ENCODE peak calls at places on chromosomes 13 and 19, in six cellular contexts. R is H1, P is SK-N-SH, E is K562, S is GM12878, J is HepG2. I is an unnamed sample.

GRCh38 chr19:7905298-7905697 is 1.6 kb downstream of the MAP2K7 start:
- DNase-seq in R (no peak), P (no peak), E (no peak), S (no peak), J (no peak), I (no peak)

GRCh38 chr19:42352216-42352892 is 26.9 kb downstream of the MEGF8 start:
- DNase-seq in R (no peak), P (peak; percentile 58), E (no peak), S (no peak), J (no peak), I (no peak)

GRCh38 chr13:110249326-110249725 is 57.6 kb downstream of the COL4A1 start:
- DNase-seq in R (no peak), P (no peak), E (no peak), S (no peak), J (no peak), I (no peak)

GRCh38 chr13:48086272-48086671 is 8.6 kb downstream of the MED4 start:
- DNase-seq in R (no peak), P (no peak), E (no peak), S (no peak), J (no peak), I (no peak)

GRCh38 chr19:5686647-5687359 is 3.3 kb upstream of the RPL36 start:
- DNase-seq in R (peak; percentile 100), P (peak; percentile 99), E (peak; percentile 95), S (peak; percentile 73), J (peak; percentile 87), I (peak; percentile 88)

GRCh38 chr19:28428644-28429348 is 784.2 kb downstream of the UQCRFS1 start:
- DNase-seq in R (peak; percentile 32), P (no peak), E (no peak), S (no peak), J (no peak), I (no peak)

GRCh38 chr13:109684084-109684835 is 102.1 kb downstream of the IRS2 start:
- DNase-seq in R (no peak), P (no peak), E (no peak), S (no peak), J (no peak), I (no peak)

GRCh38 chr13:25981060-25981459 is 70.8 kb downstream of the SHISA2 start:
- DNase-seq in R (no peak), P (no peak), E (no peak), S (no peak), J (no peak), I (no peak)

GRCh38 chr19:36771275-36772231 is 1.1 kb downstream of the ZNF850 start:
- DNase-seq in R (peak; percentile 54), P (peak; percentile 75), E (peak; percentile 50), S (peak; percentile 26), J (peak; percentile 85), I (peak; percentile 85)

GRCh38 chr19:56405062-56405461 is 930 bp downstream of the ZNF583 start:
- DNase-seq in R (no peak), P (no peak), E (no peak), S (no peak), J (no peak), I (no peak)

GRCh38 chr19:959935-960502 is 24.1 kb upstream of the WDR18 start:
- DNase-seq in R (peak; percentile 73), P (no peak), E (no peak), S (no peak), J (peak; percentile 77), I (no peak)

GRCh38 chr13:45082964-45083363 is 37.3 kb upstream of the GTF2F2 start:
- DNase-seq in R (no peak), P (no peak), E (no peak), S (no peak), J (no peak), I (no peak)

GRCh38 chr19:10553943-10554381 is 10.3 kb downstream of the ATG4D start:
- DNase-seq in R (no peak), P (no peak), E (no peak), S (peak; percentile 55), J (no peak), I (no peak)

GRCh38 chr13:50129065-50129922 is 114.0 kb downstream of the KCNRG start:
- DNase-seq in R (peak; percentile 65), P (no peak), E (no peak), S (no peak), J (no peak), I (no peak)

GRCh38 chr13:52130641-52131040 is 1.8 kb upstream of the NEK5 start:
- DNase-seq in R (no peak), P (no peak), E (no peak), S (no peak), J (no peak), I (no peak)

GRCh38 chr13:113112893-113113845 is 7.6 kb downstream of the F7 start:
- DNase-seq in R (peak; percentile 38), P (no peak), E (no peak), S (no peak), J (no peak), I (no peak)

GRCh38 chr13:65932587-65933239 is 1297.4 kb downstream of the PCDH9 start:
- DNase-seq in R (no peak), P (no peak), E (no peak), S (no peak), J (no peak), I (no peak)

GRCh38 chr13:105070452-105070851 is 1465.0 kb downstream of the EFNB2 start:
- DNase-seq in R (no peak), P (no peak), E (no peak), S (no peak), J (no peak), I (no peak)

GRCh38 chr19:4352701-4353121 is 9.3 kb downstream of the MPND start:
- DNase-seq in R (peak; percentile 83), P (peak; percentile 88), E (peak; percentile 72), S (no peak), J (peak; percentile 47), I (no peak)

GRCh38 chr19:58059003-58059671 is at the start of gene ZNF135:
- DNase-seq in R (peak; percentile 90), P (peak; percentile 90), E (no peak), S (no peak), J (no peak), I (peak; percentile 9)
- TF ChIP-seq POLR2AphosphoS5 in R (peak; percentile 88), P (no peak), E (no peak), S (no peak), J (no peak), I (no peak)

DNA sequence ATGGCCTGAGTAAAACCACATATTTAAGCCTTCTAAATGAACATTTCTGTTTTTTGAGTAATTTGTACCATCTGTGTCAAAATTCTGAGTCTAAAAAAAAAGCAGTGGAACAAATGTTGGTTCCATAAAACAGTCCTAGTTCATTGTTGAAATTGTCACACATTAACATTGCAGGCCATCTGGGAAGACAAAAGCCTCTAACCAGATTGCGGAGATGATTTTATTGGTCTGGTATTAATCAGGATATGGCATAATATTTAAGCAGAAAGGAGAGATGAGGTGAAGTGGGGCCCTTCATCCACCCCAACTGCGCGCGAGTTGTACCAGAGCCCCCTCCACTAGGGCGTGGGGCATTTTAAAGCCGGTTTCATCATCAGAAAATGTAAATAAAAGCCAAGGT is 169.0 kb downstream of the URI1 start:
- DNase-seq in R (no peak), P (peak; percentile 80), E (no peak), S (no peak), J (no peak), I (no peak)
- TF ChIP-seq GABPA in R (no peak), P (no peak), E (no peak), S (no peak), J (no peak), I (no peak)

GRCh38 chr13:106143930-106144709 is 391.3 kb downstream of the EFNB2 start:
- DNase-seq in R (no peak), P (no peak), E (no peak), S (no peak), J (no peak), I (no peak)
- TF ChIP-seq POLR2AphosphoS5 in R (no peak), P (no peak), E (no peak), S (no peak), J (no peak), I (no peak)

DNA sequence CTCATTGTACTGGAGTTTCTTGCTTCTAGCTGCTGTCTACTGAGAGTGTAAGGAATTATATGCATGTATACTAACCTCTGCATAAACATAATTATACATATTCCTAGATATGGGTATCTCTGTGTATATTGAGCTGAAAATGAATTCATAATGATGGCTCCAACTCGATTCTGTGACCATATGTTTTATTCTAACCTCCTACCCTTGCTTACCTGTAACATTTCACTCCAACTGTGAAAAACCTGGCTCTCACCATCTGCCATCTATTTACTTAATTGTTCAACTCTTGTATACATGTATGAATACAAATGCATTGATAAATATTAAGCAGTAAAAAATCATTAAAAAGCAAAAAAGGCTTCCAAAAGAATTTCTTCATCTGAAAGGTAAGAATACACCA is 1729.5 kb upstream of the SPRY2 start:
- DNase-seq in R (no peak), P (no peak), E (no peak), S (no peak), J (no peak), I (no peak)
- TF ChIP-seq GABPA in R (no peak), P (no peak), E (no peak), S (no peak), J (no peak), I (no peak)

GRCh38 chr19:48203227-48203793 is 32.8 kb downstream of the ZSWIM9 start:
- DNase-seq in R (no peak), P (no peak), E (no peak), S (no peak), J (no peak), I (no peak)
- TF ChIP-seq POLR2AphosphoS5 in R (no peak), P (no peak), E (no peak), S (no peak), J (no peak), I (no peak)

GRCh38 chr13:62598708-62599107 is 1183.1 kb upstream of the PCDH20 start:
- DNase-seq in R (no peak), P (no peak), E (no peak), S (no peak), J (no peak), I (no peak)
- TF ChIP-seq GABPA in R (no peak), P (no peak), E (no peak), S (no peak), J (no peak), I (no peak)

GRCh38 chr19:45526143-45526542 is 18.9 kb downstream of the VASP start:
- DNase-seq in R (peak; percentile 85), P (peak; percentile 91), E (peak; percentile 82), S (no peak), J (peak; percentile 78), I (no peak)
- TF ChIP-seq POLR2AphosphoS5 in R (no peak), P (no peak), E (peak; percentile 56), S (peak; percentile 39), J (no peak), I (no peak)

GRCh38 chr19:18541258-18541991 is 1.9 kb downstream of the FKBP8 start:
- DNase-seq in R (no peak), P (no peak), E (no peak), S (no peak), J (no peak), I (no peak)
- TF ChIP-seq GABPA in R (no peak), P (no peak), E (no peak), S (no peak), J (no peak), I (no peak)